ENCODE peak calls at places on chromosomes 7 and 10, in five cellular contexts. G is substantia nigra; V is mesothelial cell of epicardium; U is tibial nerve; R is naive thymus-derived CD8-positive, alpha-beta T cell. M is an unnamed sample.

GRCh38 chr7:46630031-46630430 is 709.0 kb upstream of the IGFBP3 start:
- DNase-seq in G (no peak), V (no peak), U (no peak), R (no peak), M (no peak)

GRCh38 chr10:132658546-132659205 is 121.1 kb downstream of the INPP5A start:
- DNase-seq in G (no peak), V (no peak), U (no peak), R (no peak), M (no peak)

GRCh38 chr7:124840435-124840834 is 74.8 kb upstream of the GPR37 start:
- DNase-seq in G (no peak), V (no peak), U (no peak), R (no peak), M (no peak)

GRCh38 chr7:49706106-49706505 is 67.3 kb upstream of the VWC2 start:
- DNase-seq in G (no peak), V (no peak), U (no peak), R (no peak), M (no peak)

GRCh38 chr10:127580822-127581221 is 31.7 kb downstream of the NPS start:
- DNase-seq in G (no peak), V (no peak), U (no peak), R (no peak), M (no peak)

GRCh38 chr10:17445400-17445998 is 8.9 kb downstream of the ST8SIA6 start:
- DNase-seq in G (no peak), V (no peak), U (no peak), R (no peak), M (no peak)

GRCh38 chr7:23759556-23760391 is 49.8 kb downstream of the STK31 start:
- DNase-seq in G (no peak), V (no peak), U (no peak), R (no peak), M (no peak)

GRCh38 chr7:79084423-79084822 is 369.0 kb downstream of the MAGI2 start:
- DNase-seq in G (no peak), V (no peak), U (no peak), R (no peak), M (no peak)

GRCh38 chr10:50400694-50401093 is 149.4 kb upstream of the ASAH2 start:
- DNase-seq in G (no peak), V (no peak), U (no peak), R (no peak), M (no peak)

GRCh38 chr10:121593676-121594075 is 4.6 kb downstream of the FGFR2 start:
- DNase-seq in G (no peak), V (no peak), U (no peak), R (no peak), M (no peak)

GRCh38 chr10:74011016-74011415 is 13.1 kb downstream of the VCL start:
- DNase-seq in G (no peak), V (no peak), U (no peak), R (no peak), M (no peak)

GRCh38 chr10:44874176-44874575 is 37.0 kb upstream of the TMEM72 start:
- DNase-seq in G (no peak), V (no peak), U (no peak), R (no peak), M (no peak)

GRCh38 chr7:47571355-47572100 is 10.4 kb downstream of the TNS3 start:
- DNase-seq in G (no peak), V (peak), U (no peak), R (no peak), M (peak)

GRCh38 chr7:28975987-28976386 is 17.9 kb upstream of the TRIL start:
- DNase-seq in G (no peak), V (no peak), U (no peak), R (no peak), M (no peak)

M was measured in thoracic aorta.